ENCODE peak calls at places on chromosome 20, in four cellular contexts. One of them, this sample, is unnamed.

GRCh38 chr20:9035129-9035528 is 33.8 kb upstream of the PLCB4 start:
- DNase-seq in stimulated activated CD8-positive, alpha-beta memory T cell treated with anti-CD3 and anti-CD28 coated beads, Interleukin-15, amount 100 ng/mL, for 48 hours: no peak
- DNase-seq in aorta: no peak
- DNase-seq in activated effector memory CD4-positive, alpha-beta T cell treated with anti-CD3 and anti-CD28 coated beads, Interleukin-2, amount 50 U/mL, for 16 hours: no peak
- DNase-seq in this sample: no peak

GRCh38 chr20:25254986-25255680 is 7.2 kb downstream of the PYGB start:
- DNase-seq in activated effector memory CD4-positive, alpha-beta T cell treated with anti-CD3 and anti-CD28 coated beads, Interleukin-2, amount 50 U/mL, for 16 hours: no peak
- DNase-seq in aorta: peak
- DNase-seq in stimulated activated CD8-positive, alpha-beta memory T cell treated with anti-CD3 and anti-CD28 coated beads, Interleukin-15, amount 100 ng/mL, for 48 hours: no peak
- DNase-seq in this sample: no peak

GRCh38 chr20:18837710-18838109 is 24.1 kb downstream of the SCP2D1 start:
- DNase-seq in stimulated activated CD8-positive, alpha-beta memory T cell treated with anti-CD3 and anti-CD28 coated beads, Interleukin-15, amount 100 ng/mL, for 48 hours: no peak
- DNase-seq in activated effector memory CD4-positive, alpha-beta T cell treated with anti-CD3 and anti-CD28 coated beads, Interleukin-2, amount 50 U/mL, for 16 hours: no peak
- DNase-seq in aorta: no peak
- DNase-seq in this sample: no peak

GRCh38 chr20:41366546-41367392 is at the start of gene EMILIN3:
- DNase-seq in activated effector memory CD4-positive, alpha-beta T cell treated with anti-CD3 and anti-CD28 coated beads, Interleukin-2, amount 50 U/mL, for 16 hours: no peak
- DNase-seq in stimulated activated CD8-positive, alpha-beta memory T cell treated with anti-CD3 and anti-CD28 coated beads, Interleukin-15, amount 100 ng/mL, for 48 hours: no peak
- DNase-seq in aorta: no peak
- DNase-seq in this sample: no peak

GRCh38 chr20:31863296-31864085 is 6.8 kb downstream of the DUSP15 start:
- DNase-seq in aorta: no peak
- DNase-seq in stimulated activated CD8-positive, alpha-beta memory T cell treated with anti-CD3 and anti-CD28 coated beads, Interleukin-15, amount 100 ng/mL, for 48 hours: no peak
- DNase-seq in activated effector memory CD4-positive, alpha-beta T cell treated with anti-CD3 and anti-CD28 coated beads, Interleukin-2, amount 50 U/mL, for 16 hours: peak
- DNase-seq in this sample: no peak

GRCh38 chr20:32470025-32470861 is 112.1 kb downstream of the ASXL1 start:
- DNase-seq in stimulated activated CD8-positive, alpha-beta memory T cell treated with anti-CD3 and anti-CD28 coated beads, Interleukin-15, amount 100 ng/mL, for 48 hours: no peak
- DNase-seq in activated effector memory CD4-positive, alpha-beta T cell treated with anti-CD3 and anti-CD28 coated beads, Interleukin-2, amount 50 U/mL, for 16 hours: no peak
- DNase-seq in aorta: no peak
- DNase-seq in this sample: peak

GRCh38 chr20:9397928-9398327 is 116.5 kb upstream of the LAMP5 start:
- DNase-seq in stimulated activated CD8-positive, alpha-beta memory T cell treated with anti-CD3 and anti-CD28 coated beads, Interleukin-15, amount 100 ng/mL, for 48 hours: no peak
- DNase-seq in aorta: no peak
- DNase-seq in activated effector memory CD4-positive, alpha-beta T cell treated with anti-CD3 and anti-CD28 coated beads, Interleukin-2, amount 50 U/mL, for 16 hours: no peak
- DNase-seq in this sample: peak

GRCh38 chr20:35523298-35523888 is 6.1 kb downstream of the C20orf173 start:
- DNase-seq in activated effector memory CD4-positive, alpha-beta T cell treated with anti-CD3 and anti-CD28 coated beads, Interleukin-2, amount 50 U/mL, for 16 hours: no peak
- DNase-seq in stimulated activated CD8-positive, alpha-beta memory T cell treated with anti-CD3 and anti-CD28 coated beads, Interleukin-15, amount 100 ng/mL, for 48 hours: no peak
- DNase-seq in aorta: peak
- DNase-seq in this sample: peak

GRCh38 chr20:23193985-23194384 is 107.9 kb upstream of the CD93 start:
- DNase-seq in stimulated activated CD8-positive, alpha-beta memory T cell treated with anti-CD3 and anti-CD28 coated beads, Interleukin-15, amount 100 ng/mL, for 48 hours: no peak
- DNase-seq in aorta: no peak
- DNase-seq in activated effector memory CD4-positive, alpha-beta T cell treated with anti-CD3 and anti-CD28 coated beads, Interleukin-2, amount 50 U/mL, for 16 hours: no peak
- DNase-seq in this sample: no peak

GRCh38 chr20:55882922-55883321 is 122.4 kb downstream of the CBLN4 start:
- DNase-seq in stimulated activated CD8-positive, alpha-beta memory T cell treated with anti-CD3 and anti-CD28 coated beads, Interleukin-15, amount 100 ng/mL, for 48 hours: no peak
- DNase-seq in activated effector memory CD4-positive, alpha-beta T cell treated with anti-CD3 and anti-CD28 coated beads, Interleukin-2, amount 50 U/mL, for 16 hours: no peak
- DNase-seq in aorta: no peak
- DNase-seq in this sample: no peak

GRCh38 chr20:24834310-24834709 is 114.8 kb upstream of the CST7 start:
- DNase-seq in stimulated activated CD8-positive, alpha-beta memory T cell treated with anti-CD3 and anti-CD28 coated beads, Interleukin-15, amount 100 ng/mL, for 48 hours: no peak
- DNase-seq in activated effector memory CD4-positive, alpha-beta T cell treated with anti-CD3 and anti-CD28 coated beads, Interleukin-2, amount 50 U/mL, for 16 hours: no peak
- DNase-seq in aorta: no peak
- DNase-seq in this sample: no peak

This sample was measured in AML-193.